ENCODE peak calls at places on chromosomes 1 and 21, in seven cellular contexts. Z is neuronal stem cell; N is PC-9; L is heart left ventricle; Y is suprapubic skin; S is CD4-positive, alpha-beta T cell; W is H9. Q is an unnamed sample.

GRCh38 chr1:154466879-154467767 is 34.9 kb upstream of the TDRD10 start:
- DNase-seq in Z (no peak), N (no peak), L (no peak), Y (no peak), S (no peak), W (no peak), Q (no peak)

GRCh38 chr1:241109039-241109438 is 248.0 kb downstream of the RGS7 start:
- DNase-seq in Z (no peak), N (no peak), L (no peak), Y (no peak), S (no peak), W (no peak), Q (no peak)

GRCh38 chr1:5757177-5757820 is 234.9 kb downstream of the NPHP4 start:
- DNase-seq in Z (no peak), N (no peak), L (no peak), Y (no peak), S (no peak), W (no peak), Q (no peak)

GRCh38 chr1:27356628-27357280 is 10.0 kb downstream of the MAP3K6 start:
- DNase-seq in Z (no peak), N (no peak), L (no peak), Y (no peak), S (no peak), W (peak; percentile 71), Q (no peak)

GRCh38 chr1:64343105-64343960 is 126.6 kb upstream of the CACHD1 start:
- DNase-seq in Z (no peak), N (peak; percentile 91), L (no peak), Y (peak; percentile 78), S (no peak), W (no peak), Q (no peak)

GRCh38 chr1:34113887-34114286 is 51.1 kb downstream of the CSMD2 start:
- DNase-seq in Z (peak; percentile 20), N (no peak), L (no peak), Y (no peak), S (no peak), W (peak; percentile 61), Q (no peak)

GRCh38 chr21:42059721-42060120 is 11.4 kb upstream of the UMODL1 start:
- DNase-seq in Z (no peak), N (no peak), L (no peak), Y (no peak), S (no peak), W (no peak), Q (no peak)

GRCh38 chr21:44603911-44604310 is 3.5 kb downstream of the KRTAP10-7 start:
- DNase-seq in Z (no peak), N (no peak), L (no peak), Y (no peak), S (no peak), W (no peak), Q (no peak)

GRCh38 chr1:53615101-53615500 is 123.9 kb downstream of the GLIS1 start:
- DNase-seq in Z (no peak), N (no peak), L (no peak), Y (peak; percentile 31), S (no peak), W (peak; percentile 15), Q (no peak)

GRCh38 chr1:159854101-159854692 is 8.3 kb downstream of the VSIG8 start:
- DNase-seq in Z (peak; percentile 45), N (peak; percentile 73), L (peak; percentile 85), Y (peak; percentile 83), S (no peak), W (peak; percentile 72), Q (peak; percentile 58)

GRCh38 chr1:156492013-156492590 is 8.5 kb downstream of the MEF2D start:
- DNase-seq in Z (no peak), N (no peak), L (no peak), Y (no peak), S (no peak), W (no peak), Q (no peak)

GRCh38 chr1:1199141-1199960 is 7.0 kb downstream of the TNFRSF18 start:
- DNase-seq in Z (no peak), N (no peak), L (peak; percentile 5), Y (no peak), S (no peak), W (peak; percentile 24), Q (no peak)

GRCh38 chr1:3899776-3900149 is 309 bp downstream of the C1orf174 start:
- DNase-seq in Z (no peak), N (no peak), L (no peak), Y (no peak), S (no peak), W (no peak), Q (no peak)

GRCh38 chr1:39102537-39103320 is 76.6 kb downstream of the NDUFS5 start:
- DNase-seq in Z (peak; percentile 63), N (no peak), L (peak; percentile 42), Y (no peak), S (no peak), W (peak; percentile 63), Q (peak; percentile 37)

GRCh38 chr21:26965091-26965566 is 1.8 kb downstream of the ADAMTS5 start:
- DNase-seq in Z (no peak), N (no peak), L (no peak), Y (peak; percentile 66), S (no peak), W (no peak), Q (no peak)

GRCh38 chr1:159829822-159830455 is 3.3 kb downstream of the SLAMF8 start:
- DNase-seq in Z (no peak), N (no peak), L (no peak), Y (no peak), S (no peak), W (no peak), Q (no peak)

GRCh38 chr1:33641099-33641830 is 168.8 kb downstream of the ZSCAN20 start:
- DNase-seq in Z (peak; percentile 14), N (no peak), L (no peak), Y (no peak), S (no peak), W (peak; percentile 42), Q (no peak)

GRCh38 chr1:7422966-7423365 is 348.1 kb upstream of the VAMP3 start:
- DNase-seq in Z (no peak), N (no peak), L (no peak), Y (peak; percentile 34), S (no peak), W (no peak), Q (no peak)

GRCh38 chr1:64087768-64088167 is 115.7 kb upstream of the UBE2U start:
- DNase-seq in Z (no peak), N (no peak), L (no peak), Y (no peak), S (no peak), W (no peak), Q (no peak)

GRCh38 chr1:58528518-58528917 is 18.0 kb downstream of the OMA1 start:
- DNase-seq in Z (no peak), N (no peak), L (no peak), Y (no peak), S (no peak), W (no peak), Q (no peak)

GRCh38 chr1:160062134-160062533 is 7.8 kb downstream of the KCNJ10 start:
- DNase-seq in Z (no peak), N (no peak), L (no peak), Y (no peak), S (no peak), W (peak; percentile 41), Q (peak; percentile 92)

GRCh38 chr1:91567583-91567982 is 66.9 kb downstream of the CDC7 start:
- DNase-seq in Z (no peak), N (no peak), L (no peak), Y (no peak), S (no peak), W (no peak), Q (no peak)

GRCh38 chr21:37478821-37479220 is 112.2 kb downstream of the DYRK1A start:
- DNase-seq in Z (no peak), N (no peak), L (no peak), Y (no peak), S (no peak), W (no peak), Q (no peak)

GRCh38 chr21:25560151-25560783 is 47.0 kb downstream of the MRPL39 start:
- DNase-seq in Z (no peak), N (no peak), L (no peak), Y (no peak), S (no peak), W (no peak), Q (no peak)

GRCh38 chr1:13878001-13878400 is 178.0 kb downstream of the PRDM2 start:
- DNase-seq in Z (no peak), N (no peak), L (no peak), Y (no peak), S (no peak), W (no peak), Q (no peak)

GRCh38 chr1:113904292-113904673 is 316 bp downstream of the AP4B1 start:
- DNase-seq in Z (no peak), N (no peak), L (no peak), Y (no peak), S (no peak), W (peak; percentile 59), Q (no peak)

GRCh38 chr1:66351913-66352312 is 182.0 kb upstream of the SGIP1 start:
- DNase-seq in Z (no peak), N (no peak), L (no peak), Y (no peak), S (no peak), W (no peak), Q (no peak)

GRCh38 chr21:31172328-31172727 is 134.1 kb upstream of the KRTAP19-8 start:
- DNase-seq in Z (no peak), N (no peak), L (no peak), Y (no peak), S (no peak), W (no peak), Q (no peak)

GRCh38 chr21:25396135-25396711 is 211.1 kb downstream of the MRPL39 start:
- DNase-seq in Z (no peak), N (no peak), L (no peak), Y (no peak), S (no peak), W (no peak), Q (no peak)

GRCh38 chr1:172638885-172639831 is 19.7 kb upstream of the FASLG start:
- DNase-seq in Z (no peak), N (peak; percentile 55), L (no peak), Y (no peak), S (peak; percentile 34), W (no peak), Q (no peak)
- H3K27ac ChIP-seq in Z (no peak overlapping the region), N (peak overlapping the region; percentile 87), L (no peak overlapping the region), Y (peak overlapping the region; percentile 17), S (peak overlapping the region; percentile 52), W (no peak overlapping the region), Q (no peak overlapping the region)

DNA sequence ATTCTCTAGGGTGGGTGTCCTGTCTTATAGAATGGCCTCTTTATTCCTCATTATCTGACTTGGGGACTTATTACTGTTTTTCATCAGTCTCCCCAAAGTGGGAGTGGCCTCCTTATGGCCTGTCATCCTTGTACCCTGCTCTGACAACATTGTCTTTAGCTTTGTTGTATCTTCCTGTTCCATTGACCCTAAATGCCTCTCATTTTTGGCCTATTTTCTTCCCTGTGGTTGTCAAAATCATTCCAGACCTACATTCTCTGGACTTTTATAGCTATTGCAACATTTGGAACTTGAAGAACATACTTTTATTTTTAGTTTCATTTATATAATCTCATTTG is 9.7 kb downstream of the SFT2D2 start:
- DNase-seq in Z (no peak), N (no peak), L (no peak), Y (no peak), S (no peak), W (no peak), Q (no peak)
- H3K27ac ChIP-seq in Z (no peak overlapping the region), N (no peak overlapping the region), L (no peak overlapping the region), Y (no peak overlapping the region), S (no peak overlapping the region), W (no peak overlapping the region), Q (no peak overlapping the region)

GRCh38 chr1:102628008-102628736 is 480.1 kb downstream of the COL11A1 start:
- DNase-seq in Z (no peak), N (no peak), L (no peak), Y (no peak), S (no peak), W (no peak), Q (no peak)
- H3K27ac ChIP-seq in Z (no peak overlapping the region), N (no peak overlapping the region), L (no peak overlapping the region), Y (no peak overlapping the region), S (no peak overlapping the region), W (no peak overlapping the region), Q (no peak overlapping the region)

GRCh38 chr1:147516157-147516917 is 25.0 kb upstream of the BCL9 start:
- DNase-seq in Z (no peak), N (no peak), L (no peak), Y (no peak), S (no peak), W (no peak), Q (no peak)
- H3K27ac ChIP-seq in Z (no peak overlapping the region), N (peak overlapping the region; percentile 73), L (peak overlapping the region; percentile 51), Y (no peak overlapping the region), S (no peak overlapping the region), W (no peak overlapping the region), Q (no peak overlapping the region)

Q was measured in caudate nucleus.